ENCODE peak calls at places on chromosomes 3 and 15, in five cellular contexts. V is lung, K is colonic mucosa, X is GM23338, D is coronary artery. A is an unnamed sample.

GRCh38 chr15:76865548-76865991 is 39.6 kb downstream of the SCAPER start:
- DNase-seq in V (no peak), K (no peak), X (no peak), D (no peak), A (no peak)

GRCh38 chr3:58271901-58272501 is 34.0 kb upstream of the RPP14 start:
- DNase-seq in V (no peak), K (peak; percentile 50), X (no peak), D (no peak), A (no peak)

GRCh38 chr15:92817339-92817886 is 82.7 kb upstream of the CHD2 start:
- DNase-seq in V (no peak), K (no peak), X (no peak), D (no peak), A (no peak)

GRCh38 chr3:15634671-15635661 is 33.4 kb downstream of the BTD start:
- DNase-seq in V (no peak), K (no peak), X (no peak), D (no peak), A (no peak)

GRCh38 chr3:87924485-87924884 is 134.3 kb downstream of the CGGBP1 start:
- DNase-seq in V (no peak), K (no peak), X (peak; percentile 7), D (no peak), A (no peak)

GRCh38 chr3:13951184-13951583 is 71.3 kb upstream of the WNT7A start:
- DNase-seq in V (no peak), K (peak; percentile 49), X (no peak), D (no peak), A (no peak)

GRCh38 chr3:127755305-127755681 is 67.0 kb downstream of the MGLL start:
- DNase-seq in V (no peak), K (no peak), X (no peak), D (no peak), A (no peak)

GRCh38 chr15:65258863-65259262 is 27.8 kb downstream of the PARP16 start:
- DNase-seq in V (no peak), K (peak; percentile 32), X (no peak), D (no peak), A (no peak)

GRCh38 chr3:142267269-142267668 is 41.9 kb upstream of the GK5 start:
- DNase-seq in V (no peak), K (no peak), X (no peak), D (no peak), A (no peak)

GRCh38 chr3:58637509-58637908 is 29.1 kb downstream of the FAM3D start:
- DNase-seq in V (no peak), K (no peak), X (peak; percentile 30), D (no peak), A (no peak)

GRCh38 chr15:26807517-26808427 is 34.9 kb upstream of the GABRB3 start:
- DNase-seq in V (no peak), K (no peak), X (no peak), D (no peak), A (no peak)

GRCh38 chr3:161914703-161915102 is 418.1 kb downstream of the OTOL1 start:
- DNase-seq in V (no peak), K (peak; percentile 19), X (peak; percentile 71), D (no peak), A (peak; percentile 68)
- TF ChIP-seq CTCF in V (no peak), K (no peak), X (peak; percentile 89), D (peak; percentile 19), A (peak; percentile 54)

DNA sequence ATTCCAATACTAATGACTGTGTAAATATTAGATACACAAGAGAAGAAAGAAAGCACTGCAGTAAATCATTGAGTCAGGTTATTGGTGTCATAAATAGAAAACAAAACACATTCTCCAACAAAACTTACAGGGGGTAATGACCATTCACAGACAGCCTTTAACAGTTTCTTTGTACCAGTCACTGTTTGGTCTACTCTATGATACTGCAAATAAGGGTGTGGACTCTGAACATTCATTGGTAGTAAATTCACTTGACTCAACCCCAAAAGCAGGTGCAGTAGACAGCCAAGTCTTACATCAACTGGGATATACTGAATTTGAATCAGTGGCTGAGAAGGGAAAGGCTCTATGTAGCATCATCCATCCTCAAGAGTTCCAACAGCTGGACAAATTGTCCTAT is 463.5 kb downstream of the FOXP1 start:
- DNase-seq in V (no peak), K (no peak), X (no peak), D (no peak), A (no peak)
- H3K4me3 ChIP-seq in V (no peak overlapping the region), K (no peak overlapping the region), X (no peak overlapping the region), D (no peak overlapping the region), A (no peak overlapping the region)

DNA sequence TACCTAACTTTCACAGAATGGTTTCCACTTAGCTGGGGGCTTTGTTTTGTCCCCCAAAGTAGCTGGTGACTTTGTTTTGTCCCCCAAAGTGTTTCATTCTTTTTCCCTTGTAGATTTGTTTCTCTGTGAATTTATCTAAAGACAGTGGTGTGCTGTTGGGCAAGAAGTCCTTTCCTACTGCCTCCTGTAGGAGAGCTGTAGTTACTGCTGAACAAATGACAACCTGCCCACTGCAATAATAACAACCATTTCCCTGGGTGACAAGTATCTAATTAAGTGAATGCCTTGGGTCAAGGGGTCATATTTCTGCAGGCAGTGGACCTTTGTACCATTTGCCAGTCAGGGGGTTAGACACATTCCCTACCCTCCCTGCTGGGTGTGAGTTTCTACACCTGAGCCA is 125.4 kb upstream of the BFSP2 start:
- DNase-seq in V (no peak), K (no peak), X (peak; percentile 38), D (no peak), A (no peak)
- TF ChIP-seq CTCF in V (no peak), K (no peak), X (peak; percentile 53), D (no peak), A (no peak)

DNA sequence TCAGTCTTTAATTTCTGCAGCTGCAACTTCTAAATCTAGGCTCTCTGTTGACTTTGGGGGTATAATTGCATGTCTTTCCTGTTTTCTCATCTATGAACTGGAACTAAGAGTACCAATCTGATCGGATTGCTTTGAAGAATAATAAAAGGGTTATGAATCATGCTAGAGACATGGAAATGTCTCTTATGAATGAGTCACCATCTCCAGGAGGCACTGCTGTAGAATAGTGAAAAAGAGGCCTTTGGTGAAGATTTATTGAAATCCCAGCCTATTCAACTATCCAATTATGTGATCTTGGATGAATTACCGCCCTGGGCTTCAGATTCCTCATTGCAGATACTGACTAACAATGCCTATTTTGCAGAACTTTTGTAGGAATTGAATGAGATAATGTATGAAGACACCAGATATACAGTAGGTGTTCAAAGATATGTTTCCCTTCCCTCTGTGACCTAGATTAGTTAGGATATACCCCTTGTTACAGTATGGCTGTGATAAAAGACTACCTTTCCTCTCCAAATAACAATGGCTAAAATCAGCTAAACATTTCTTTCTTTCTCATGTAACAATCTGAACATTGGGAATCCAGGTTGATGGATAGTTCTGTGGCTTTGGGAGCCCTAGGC is 11.5 kb upstream of the CMTM8 start:
- DNase-seq in V (no peak), K (no peak), X (no peak), D (no peak), A (no peak)
- H3K4me3 ChIP-seq in V (no peak overlapping the region), K (no peak overlapping the region), X (no peak overlapping the region), D (no peak overlapping the region), A (no peak overlapping the region)

DNA sequence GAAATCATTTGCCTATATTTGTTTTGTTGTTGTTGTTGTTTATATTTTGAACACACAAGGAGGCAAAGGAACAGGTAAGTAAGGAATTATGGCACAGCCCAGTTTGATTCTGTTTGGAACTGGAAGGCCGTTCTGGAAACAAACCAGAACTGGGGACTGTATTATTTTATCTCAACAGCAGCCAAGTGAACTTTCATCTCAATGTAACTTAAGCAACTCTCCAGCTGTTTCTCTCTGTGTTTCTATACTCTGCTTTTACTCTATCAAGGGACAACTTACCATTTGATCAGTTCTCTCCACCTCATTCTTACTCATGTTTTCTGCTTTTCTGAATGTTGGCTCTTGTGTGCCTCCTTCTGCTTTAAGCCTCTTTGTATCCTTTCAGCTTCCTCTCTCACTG is 16.0 kb upstream of the WDR49 start:
- DNase-seq in V (no peak), K (no peak), X (no peak), D (no peak), A (no peak)
- TF ChIP-seq CTCF in V (no peak), K (no peak), X (no peak), D (no peak), A (no peak)

A was measured in dorsolateral prefrontal cortex.